ENCODE peak calls at places on chromosomes 6 and 20, in five cellular contexts. Q, E, A, N and B are unnamed samples.

GRCh38 chr6:84728602-84729001 is 35.8 kb downstream of the TBX18 start:
- DNase-seq in Q (peak; percentile 14), E (no peak), A (no peak), N (no peak), B (no peak)

GRCh38 chr6:150616581-150616980 is 16.9 kb downstream of the PLEKHG1 start:
- DNase-seq in Q (no peak), E (no peak), A (no peak), N (no peak), B (no peak)

GRCh38 chr20:3402453-3402852 is 5.0 kb downstream of the DNAAF9 start:
- DNase-seq in Q (no peak), E (no peak), A (no peak), N (no peak), B (no peak)

GRCh38 chr6:85673198-85674139 is 30.8 kb upstream of the SYNCRIP start:
- DNase-seq in Q (no peak), E (no peak), A (no peak), N (no peak), B (no peak)

GRCh38 chr6:166572370-166573261 is 13.9 kb downstream of the RAMACL start:
- DNase-seq in Q (peak; percentile 85), E (no peak), A (no peak), N (no peak), B (no peak)

GRCh38 chr20:57130160-57130772 is 136.2 kb downstream of the BMP7 start:
- DNase-seq in Q (no peak), E (no peak), A (no peak), N (no peak), B (no peak)

GRCh38 chr6:159693894-159694545 is 979 bp upstream of the SOD2 start:
- DNase-seq in Q (no peak), E (no peak), A (no peak), N (no peak), B (no peak)

GRCh38 chr6:145735356-145736165 is at the start of gene EPM2A:
- DNase-seq in Q (peak; percentile 67), E (peak; percentile 50), A (peak; percentile 69), N (peak; percentile 16), B (no peak)

GRCh38 chr6:3442444-3443220 is 14.2 kb downstream of the SLC22A23 start:
- DNase-seq in Q (peak; percentile 73), E (no peak), A (no peak), N (no peak), B (no peak)

GRCh38 chr6:756224-756623 is 63.3 kb upstream of the EXOC2 start:
- DNase-seq in Q (no peak), E (no peak), A (no peak), N (no peak), B (no peak)

GRCh38 chr6:15715060-15715459 is 52.2 kb upstream of the DTNBP1 start:
- DNase-seq in Q (no peak), E (no peak), A (no peak), N (no peak), B (no peak)

GRCh38 chr20:35547319-35547718 is 5.4 kb downstream of the ERGIC3 start:
- DNase-seq in Q (no peak), E (no peak), A (no peak), N (no peak), B (peak; percentile 7)

GRCh38 chr6:48474136-48474535 is 363.1 kb upstream of the PTCHD4 start:
- DNase-seq in Q (no peak), E (no peak), A (no peak), N (no peak), B (no peak)

GRCh38 chr20:60589624-60590023 is 631.4 kb downstream of the CDH26 start:
- DNase-seq in Q (no peak), E (no peak), A (peak; percentile 17), N (no peak), B (no peak)

GRCh38 chr20:48047453-48047852 is 262.2 kb upstream of the SULF2 start:
- DNase-seq in Q (no peak), E (no peak), A (no peak), N (no peak), B (no peak)

GRCh38 chr6:155216312-155217028 is 47.3 kb upstream of the CLDN20 start:
- DNase-seq in Q (no peak), E (no peak), A (no peak), N (no peak), B (no peak)

GRCh38 chr6:35017461-35018183 is 123.5 kb downstream of the TCP11 start:
- DNase-seq in Q (no peak), E (no peak), A (no peak), N (no peak), B (no peak)